ENCODE peak calls at places on chromosomes 3 and 15, in ten cellular contexts. D, W, O, U, M, G, F, L, B and T are unnamed samples.

GRCh38 chr3:127141921-127142730 is 50.8 kb upstream of the PRR23E start:
- DNase-seq in D (peak), W (peak), O (no peak), U (no peak), M (no peak), G (no peak), F (peak), L (no peak), B (peak), T (peak)

GRCh38 chr15:45638641-45639040 is 3.8 kb downstream of the SQOR start:
- DNase-seq in D (no peak), W (no peak), O (no peak), U (no peak), M (no peak), G (no peak), F (no peak), L (no peak), B (no peak), T (peak)

GRCh38 chr3:131349946-131350347 is 31.6 kb upstream of the NUDT16 start:
- DNase-seq in D (peak), W (peak), O (no peak), U (no peak), M (peak), G (no peak), F (no peak), L (peak), B (peak), T (peak)

GRCh38 chr3:57112206-57112605 is 51.7 kb downstream of the SPATA12 start:
- DNase-seq in D (peak), W (no peak), O (no peak), U (no peak), M (no peak), G (no peak), F (peak), L (no peak), B (peak), T (no peak)

GRCh38 chr15:39939487-39940452 is 5.9 kb downstream of the EIF2AK4 start:
- DNase-seq in D (no peak), W (no peak), O (no peak), U (peak), M (no peak), G (no peak), F (no peak), L (no peak), B (no peak), T (peak)

GRCh38 chr3:44039006-44039405 is 202.7 kb upstream of the TOPAZ1 start:
- DNase-seq in D (no peak), W (no peak), O (no peak), U (no peak), M (no peak), G (no peak), F (no peak), L (no peak), B (no peak), T (peak)

GRCh38 chr15:74184582-74185091 is 11.1 kb downstream of the ISLR start:
- DNase-seq in D (no peak), W (no peak), O (no peak), U (no peak), M (no peak), G (no peak), F (no peak), L (no peak), B (no peak), T (peak)

GRCh38 chr15:64000183-64000710 is 46.0 kb downstream of the DAPK2 start:
- DNase-seq in D (no peak), W (no peak), O (no peak), U (no peak), M (no peak), G (no peak), F (no peak), L (no peak), B (no peak), T (peak)

GRCh38 chr15:79676621-79677020 is 220.2 kb downstream of the MTHFS start:
- DNase-seq in D (no peak), W (no peak), O (no peak), U (no peak), M (no peak), G (no peak), F (no peak), L (no peak), B (no peak), T (no peak)

GRCh38 chr15:36230741-36231140 is 348.7 kb upstream of the CDIN1 start:
- DNase-seq in D (no peak), W (peak), O (no peak), U (no peak), M (peak), G (no peak), F (no peak), L (no peak), B (no peak), T (no peak)

GRCh38 chr3:132550579-132551305 is 46.3 kb upstream of the ACKR4 start:
- DNase-seq in D (no peak), W (peak), O (no peak), U (no peak), M (no peak), G (no peak), F (no peak), L (no peak), B (no peak), T (no peak)

GRCh38 chr15:75302318-75302717 is 19.7 kb downstream of the GOLGA6D start:
- DNase-seq in D (no peak), W (no peak), O (no peak), U (no peak), M (no peak), G (no peak), F (peak), L (no peak), B (no peak), T (no peak)

GRCh38 chr15:75306188-75306587 is 23.6 kb downstream of the GOLGA6D start:
- DNase-seq in D (no peak), W (no peak), O (no peak), U (no peak), M (no peak), G (no peak), F (peak), L (no peak), B (no peak), T (no peak)

GRCh38 chr15:75313116-75313845 is 22.6 kb upstream of the COMMD4 start:
- DNase-seq in D (no peak), W (no peak), O (no peak), U (no peak), M (no peak), G (no peak), F (peak), L (no peak), B (no peak), T (no peak)

GRCh38 chr15:75309711-75310110 is 26.2 kb upstream of the COMMD4 start:
- DNase-seq in D (no peak), W (peak), O (no peak), U (no peak), M (peak), G (no peak), F (peak), L (no peak), B (no peak), T (no peak)

GRCh38 chr15:75307778-75308390 is 25.2 kb downstream of the GOLGA6D start:
- DNase-seq in D (no peak), W (peak), O (peak), U (peak), M (peak), G (peak), F (peak), L (no peak), B (peak), T (peak)
- TF ChIP-seq CTCF in D (peak), W (peak), O (no peak), U (peak), M (peak), G (peak), F (peak), L (no peak), B (peak), T (peak)

GRCh38 chr3:30181546-30181945 is 424.9 kb upstream of the TGFBR2 start:
- DNase-seq in D (no peak), W (no peak), O (no peak), U (no peak), M (no peak), G (no peak), F (no peak), L (no peak), B (no peak), T (no peak)
- TF ChIP-seq CTCF in D (no peak), W (no peak), O (no peak), U (no peak), M (no peak), G (no peak), F (no peak), L (no peak), B (no peak), T (no peak)

GRCh38 chr3:141942006-141942405 is 65.6 kb downstream of the ATP1B3 start:
- DNase-seq in D (peak), W (no peak), O (no peak), U (no peak), M (no peak), G (no peak), F (no peak), L (no peak), B (no peak), T (no peak)

GRCh38 chr3:141939759-141940158 is 63.3 kb downstream of the ATP1B3 start:
- DNase-seq in D (peak), W (no peak), O (no peak), U (no peak), M (peak), G (no peak), F (no peak), L (no peak), B (no peak), T (no peak)

GRCh38 chr3:141938011-141938350 is 61.5 kb downstream of the ATP1B3 start:
- DNase-seq in D (peak), W (no peak), O (no peak), U (no peak), M (no peak), G (no peak), F (peak), L (no peak), B (no peak), T (no peak)

GRCh38 chr3:141941093-141941492 is 64.7 kb downstream of the ATP1B3 start:
- DNase-seq in D (peak), W (no peak), O (no peak), U (no peak), M (no peak), G (no peak), F (no peak), L (no peak), B (peak), T (no peak)

DNA sequence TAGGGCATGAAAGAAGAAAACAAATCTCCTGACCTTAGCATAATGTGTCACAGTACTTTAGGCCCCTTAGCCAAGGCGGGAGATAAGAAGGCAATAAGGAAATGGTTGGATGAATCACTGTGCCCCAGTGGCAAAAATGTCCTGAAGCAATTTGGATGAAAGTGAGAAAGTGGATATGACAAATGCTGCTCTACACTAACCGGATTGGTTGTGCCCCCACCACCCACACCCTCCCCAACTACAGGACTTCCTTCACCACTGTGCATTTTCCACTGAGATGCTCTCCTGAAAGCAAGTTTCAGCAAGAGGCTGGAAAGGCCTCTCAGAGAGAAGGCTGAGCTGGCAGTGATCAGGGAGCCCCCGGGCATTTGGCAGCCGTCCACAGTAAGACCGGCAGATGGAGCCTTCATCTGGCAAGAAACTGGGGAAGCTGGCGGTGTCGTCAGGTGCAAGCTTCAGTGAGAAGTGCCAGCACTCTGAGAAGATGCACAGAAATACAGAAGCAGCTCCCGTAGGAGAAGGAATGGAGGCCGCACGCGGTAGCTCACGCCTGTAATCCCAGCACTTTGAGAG is 63.8 kb downstream of the ATP1B3 start:
- DNase-seq in D (peak), W (peak), O (no peak), U (no peak), M (peak), G (no peak), F (no peak), L (no peak), B (peak), T (peak)
- TF ChIP-seq CTCF in D (peak), W (peak), O (no peak), U (no peak), M (no peak), G (no peak), F (peak), L (no peak), B (peak), T (peak)

GRCh38 chr3:158261371-158261991 is 151.6 kb downstream of the RSRC1 start:
- DNase-seq in D (no peak), W (no peak), O (no peak), U (no peak), M (no peak), G (no peak), F (no peak), L (no peak), B (no peak), T (peak)
- TF ChIP-seq CTCF in D (no peak), W (no peak), O (no peak), U (no peak), M (peak), G (no peak), F (peak), L (no peak), B (no peak), T (peak)

DNA sequence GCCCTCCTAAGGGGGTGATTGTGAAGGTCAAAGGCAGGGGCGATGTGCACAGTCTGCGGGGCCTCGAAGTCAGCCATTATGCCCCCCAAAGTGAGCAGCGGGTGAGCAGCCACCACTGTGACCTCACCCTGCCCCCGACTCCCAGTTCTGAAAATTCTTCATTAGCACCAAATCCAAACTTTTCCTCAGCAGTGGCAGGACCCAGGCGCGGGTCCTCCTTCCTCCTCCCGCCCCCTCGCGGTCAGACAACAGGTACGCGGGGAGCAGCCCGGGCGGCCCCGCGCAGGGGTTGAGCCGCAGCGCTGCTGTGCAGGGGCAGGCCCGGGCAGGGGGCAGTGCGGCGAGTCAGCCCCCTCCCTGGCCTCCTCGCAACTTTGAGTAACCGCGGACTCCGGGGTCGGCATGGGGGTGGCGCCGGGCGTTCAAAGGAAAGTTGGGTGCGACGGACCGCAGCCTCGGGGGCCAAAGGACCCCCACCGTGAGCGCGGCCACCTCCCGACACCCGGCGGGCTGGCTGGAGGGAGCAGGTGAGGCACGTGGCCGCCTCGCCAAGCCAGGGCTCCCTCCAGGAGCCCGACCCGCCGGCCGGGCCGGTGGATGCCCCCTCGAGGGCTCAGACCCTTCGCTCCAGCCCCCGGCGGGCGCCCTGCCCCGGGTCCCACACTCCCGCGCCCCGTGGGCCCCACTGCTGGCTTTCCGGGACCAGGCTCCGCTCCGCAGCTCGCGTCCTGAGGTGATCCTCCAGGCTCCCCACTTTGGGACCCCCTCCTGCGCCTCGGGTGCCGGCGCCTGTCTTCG is 49.4 kb upstream of the CCDC174 start:
- DNase-seq in D (no peak), W (no peak), O (no peak), U (no peak), M (no peak), G (no peak), F (peak), L (no peak), B (peak), T (no peak)
- TF ChIP-seq CTCF in D (peak), W (no peak), O (no peak), U (no peak), M (peak), G (peak), F (peak), L (no peak), B (no peak), T (peak)

GRCh38 chr15:52678468-52679231 is 538 bp downstream of the ATOSA start:
- DNase-seq in D (peak), W (peak), O (peak), U (peak), M (peak), G (peak), F (peak), L (peak), B (peak), T (peak)
- TF ChIP-seq CTCF in D (no peak), W (peak), O (no peak), U (no peak), M (peak), G (no peak), F (peak), L (no peak), B (no peak), T (no peak)

GRCh38 chr3:65914032-65914739 is 124.5 kb downstream of the MAGI1 start:
- DNase-seq in D (no peak), W (no peak), O (no peak), U (no peak), M (peak), G (no peak), F (no peak), L (no peak), B (peak), T (no peak)

GRCh38 chr3:65915477-65915876 is 123.2 kb downstream of the MAGI1 start:
- DNase-seq in D (no peak), W (no peak), O (no peak), U (no peak), M (no peak), G (no peak), F (no peak), L (no peak), B (no peak), T (no peak)

GRCh38 chr3:65919841-65920240 is 118.9 kb downstream of the MAGI1 start:
- DNase-seq in D (no peak), W (no peak), O (no peak), U (no peak), M (no peak), G (no peak), F (no peak), L (no peak), B (no peak), T (no peak)

GRCh38 chr3:65912647-65913046 is 126.1 kb downstream of the MAGI1 start:
- DNase-seq in D (no peak), W (no peak), O (no peak), U (no peak), M (no peak), G (no peak), F (no peak), L (no peak), B (no peak), T (no peak)

DNA sequence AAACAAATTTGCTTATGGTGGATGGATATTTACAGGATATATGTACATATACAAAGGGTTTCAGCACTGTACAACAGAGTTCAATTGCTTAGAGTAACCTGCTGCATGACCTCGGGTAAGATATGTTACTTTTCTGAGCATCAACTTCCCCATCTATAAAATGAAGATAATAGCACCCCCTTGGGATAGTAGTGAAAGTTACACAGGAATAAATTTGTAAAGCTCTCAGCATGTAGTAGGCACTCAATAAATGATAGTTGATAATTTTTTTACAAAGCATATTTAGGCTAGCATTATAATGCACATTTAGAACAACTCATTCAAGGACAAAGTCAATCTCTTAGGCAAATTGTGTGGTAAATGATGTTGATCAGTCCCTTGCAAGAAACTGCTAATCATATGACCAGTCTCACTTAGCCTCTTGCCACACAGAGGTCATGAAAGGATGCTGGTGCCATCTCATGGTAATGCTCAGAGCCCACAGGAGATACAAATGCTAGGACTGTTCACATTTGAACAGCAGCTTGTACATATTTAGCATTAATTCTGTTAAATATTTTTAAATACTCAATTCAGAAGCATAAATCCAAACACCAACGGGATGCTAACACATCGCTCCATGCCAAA is 123.9 kb downstream of the MAGI1 start:
- DNase-seq in D (no peak), W (no peak), O (no peak), U (peak), M (no peak), G (no peak), F (no peak), L (no peak), B (no peak), T (no peak)
- TF ChIP-seq CTCF in D (peak), W (no peak), O (no peak), U (peak), M (peak), G (no peak), F (peak), L (no peak), B (peak), T (peak)

GRCh38 chr15:61702224-61703120 is 357.8 kb downstream of the VPS13C start:
- DNase-seq in D (no peak), W (no peak), O (no peak), U (no peak), M (no peak), G (no peak), F (peak), L (no peak), B (no peak), T (peak)
- TF ChIP-seq CTCF in D (no peak), W (no peak), O (no peak), U (no peak), M (no peak), G (no peak), F (peak), L (no peak), B (no peak), T (peak)